ENCODE peak calls at places on chromosomes 3 and 15, in six cellular contexts. Z, R, O, W, H and F are unnamed samples.

GRCh38 chr15:99283739-99284138 is 32.5 kb downstream of the LRRC28 start:
- DNase-seq in Z (no peak), R (no peak), O (no peak), W (no peak), H (no peak), F (no peak)

GRCh38 chr3:64945171-64945684 is 257.4 kb upstream of the ADAMTS9 start:
- DNase-seq in Z (no peak), R (no peak), O (peak), W (no peak), H (no peak), F (no peak)

GRCh38 chr3:42771271-42771670 is 1.8 kb downstream of the CCDC13 start:
- DNase-seq in Z (no peak), R (no peak), O (no peak), W (no peak), H (no peak), F (no peak)

GRCh38 chr3:79081285-79081684 is 686.5 kb downstream of the ROBO1 start:
- DNase-seq in Z (no peak), R (no peak), O (no peak), W (no peak), H (no peak), F (no peak)

GRCh38 chr3:183180105-183180763 is 17.7 kb upstream of the LAMP3 start:
- DNase-seq in Z (no peak), R (no peak), O (no peak), W (peak), H (peak), F (no peak)

GRCh38 chr15:48109856-48110531 is 10.8 kb upstream of the SLC24A5 start:
- DNase-seq in Z (no peak), R (no peak), O (peak), W (no peak), H (no peak), F (no peak)

GRCh38 chr15:39657714-39658113 is 76.8 kb downstream of the THBS1 start:
- DNase-seq in Z (no peak), R (no peak), O (no peak), W (no peak), H (no peak), F (no peak)

GRCh38 chr15:66897381-66897780 is 168.0 kb upstream of the SMAD3 start:
- DNase-seq in Z (no peak), R (peak), O (no peak), W (peak), H (no peak), F (no peak)

GRCh38 chr3:126554560-126555525 is 3.9 kb downstream of the C3orf22 start:
- DNase-seq in Z (no peak), R (peak), O (peak), W (no peak), H (peak), F (no peak)

GRCh38 chr3:132038198-132038825 is 3.5 kb upstream of the CPNE4 start:
- DNase-seq in Z (no peak), R (no peak), O (no peak), W (no peak), H (no peak), F (no peak)

GRCh38 chr3:11513817-11514135 is 129.9 kb downstream of the VGLL4 start:
- DNase-seq in Z (no peak), R (no peak), O (no peak), W (no peak), H (no peak), F (no peak)
- H3K27ac ChIP-seq in Z (no peak), R (peak), O (no peak), W (no peak), H (peak), F (no peak)

DNA sequence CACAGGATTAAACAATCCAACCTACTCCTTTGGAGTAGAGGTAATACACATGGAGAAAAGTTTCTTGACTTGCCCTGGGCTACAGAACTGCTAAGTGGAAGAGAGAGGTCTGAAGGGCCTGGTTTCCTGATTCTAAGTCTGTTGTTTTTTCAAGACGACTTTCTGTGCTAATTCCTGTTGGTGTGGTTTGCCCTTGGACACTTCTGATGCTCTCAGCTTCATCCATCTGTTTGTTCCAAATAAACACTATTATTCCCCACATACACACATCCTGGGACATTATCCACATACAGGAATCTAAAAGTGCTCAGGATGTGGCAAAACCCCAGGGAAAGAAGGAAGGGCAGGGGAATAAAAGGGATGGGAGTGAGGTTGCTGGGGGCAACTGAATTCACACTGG is 393.5 kb upstream of the TBL1XR1 start:
- DNase-seq in Z (no peak), R (no peak), O (no peak), W (no peak), H (no peak), F (no peak)
- H3K27ac ChIP-seq in Z (peak), R (no peak), O (no peak), W (no peak), H (peak), F (no peak)

GRCh38 chr3:33117461-33117860 is 3.6 kb downstream of the CRTAP start:
- DNase-seq in Z (no peak), R (no peak), O (no peak), W (no peak), H (no peak), F (no peak)

GRCh38 chr3:33111581-33111980 is 2.2 kb upstream of the CRTAP start:
- DNase-seq in Z (no peak), R (no peak), O (no peak), W (no peak), H (no peak), F (no peak)

GRCh38 chr3:33114622-33115023 is 809 bp downstream of the CRTAP start:
- DNase-seq in Z (no peak), R (no peak), O (no peak), W (no peak), H (no peak), F (no peak)

GRCh38 chr3:33113772-33114621 is at the start of gene CRTAP:
- DNase-seq in Z (peak), R (peak), O (peak), W (peak), H (peak), F (peak)

GRCh38 chr3:33115024-33115768 is 1.4 kb downstream of the CRTAP start:
- DNase-seq in Z (peak), R (peak), O (no peak), W (no peak), H (peak), F (no peak)
- H3K27ac ChIP-seq in Z (peak), R (peak), O (no peak), W (peak), H (peak), F (no peak)

DNA sequence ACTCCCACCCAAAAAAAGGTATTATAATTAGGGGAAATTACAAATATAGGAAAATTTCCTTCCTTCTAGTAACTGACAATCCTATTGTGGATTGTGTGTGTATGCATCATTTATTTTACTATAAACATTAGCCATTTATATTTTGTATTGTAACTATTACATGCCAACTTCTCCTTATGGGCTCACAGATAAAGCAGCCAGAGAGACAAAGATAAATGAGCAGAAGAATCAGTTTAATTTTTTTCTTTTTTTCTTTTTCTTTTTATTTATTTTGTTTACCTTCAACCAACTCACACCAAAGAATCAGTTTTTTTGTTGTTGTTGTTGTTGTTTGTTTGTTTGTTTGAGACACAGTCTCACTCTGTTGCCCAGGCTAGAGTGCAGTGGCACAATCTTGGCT is 48.7 kb downstream of the LRRFIP2 start:
- DNase-seq in Z (no peak), R (no peak), O (no peak), W (no peak), H (no peak), F (no peak)
- H3K27ac ChIP-seq in Z (no peak), R (no peak), O (no peak), W (no peak), H (no peak), F (no peak)

GRCh38 chr3:36944641-36945270 is at the start of gene TRANK1:
- DNase-seq in Z (peak), R (peak), O (peak), W (peak), H (peak), F (peak)
- H3K27ac ChIP-seq in Z (peak), R (peak), O (no peak), W (peak), H (peak), F (peak)

DNA sequence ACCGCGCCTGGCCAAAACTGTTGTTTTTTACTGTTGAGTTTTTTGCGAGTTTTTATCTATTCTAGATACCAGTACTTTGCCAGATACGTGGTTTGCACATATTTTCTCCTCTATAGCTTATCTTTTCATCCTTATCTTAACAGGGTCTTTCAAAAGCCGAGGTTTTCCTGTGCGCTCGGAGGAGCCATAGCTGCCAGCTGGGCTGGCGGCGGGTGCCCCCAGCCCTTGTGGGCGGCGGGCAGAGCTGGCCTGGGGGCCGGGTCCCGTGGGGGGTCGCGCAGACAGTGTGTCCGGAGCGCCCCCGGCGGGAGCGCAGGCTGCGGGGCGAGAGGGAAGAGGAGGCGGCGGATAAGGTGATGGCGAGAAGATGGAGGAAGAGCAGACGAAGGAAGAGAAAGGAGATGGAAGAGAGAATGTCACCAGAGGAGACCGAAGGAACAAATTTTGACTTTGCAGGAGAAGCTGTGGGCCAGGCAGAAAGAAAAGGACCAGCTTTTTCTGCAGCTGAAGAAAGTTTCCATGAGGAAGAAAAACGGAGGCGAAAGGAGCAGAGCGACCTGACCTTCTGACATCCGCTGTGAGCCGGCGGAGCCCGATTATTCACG is 11.0 kb upstream of the EIF4A2 start:
- DNase-seq in Z (no peak), R (no peak), O (peak), W (no peak), H (no peak), F (peak)
- H3K27ac ChIP-seq in Z (peak), R (no peak), O (no peak), W (peak), H (no peak), F (peak)

GRCh38 chr3:196991581-196992460 is 23.2 kb upstream of the PIGZ start:
- DNase-seq in Z (no peak), R (peak), O (peak), W (no peak), H (no peak), F (no peak)
- H3K27ac ChIP-seq in Z (no peak), R (no peak), O (no peak), W (no peak), H (no peak), F (no peak)

GRCh38 chr15:31238906-31239305 is 87.7 kb upstream of the KLF13 start:
- DNase-seq in Z (no peak), R (no peak), O (no peak), W (no peak), H (no peak), F (no peak)

GRCh38 chr15:31241888-31242287 is 84.7 kb upstream of the KLF13 start:
- DNase-seq in Z (no peak), R (no peak), O (no peak), W (no peak), H (no peak), F (peak)

GRCh38 chr15:31238369-31238768 is 88.3 kb upstream of the KLF13 start:
- DNase-seq in Z (no peak), R (no peak), O (no peak), W (no peak), H (no peak), F (no peak)

GRCh38 chr15:31237042-31237324 is 89.7 kb upstream of the KLF13 start:
- DNase-seq in Z (no peak), R (no peak), O (no peak), W (no peak), H (no peak), F (no peak)

DNA sequence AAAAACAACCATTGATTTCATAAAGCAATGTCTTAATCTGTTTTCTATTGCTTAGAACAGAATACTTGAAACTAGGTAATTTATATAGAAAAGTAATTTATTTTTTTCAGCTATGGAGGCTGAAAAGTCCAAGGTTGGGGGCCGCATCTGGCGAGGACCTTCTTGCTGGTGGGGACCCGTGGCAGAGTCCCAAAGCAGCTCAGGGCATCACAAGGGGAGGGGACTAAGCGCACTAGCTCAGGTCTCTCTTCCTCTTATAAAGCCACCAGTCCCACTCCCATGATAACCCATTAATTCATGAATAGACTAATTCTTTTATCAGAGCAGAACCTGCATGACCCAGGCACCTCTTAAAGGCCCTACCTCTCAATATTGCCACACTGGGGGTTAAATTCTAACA is 87.2 kb upstream of the KLF13 start:
- DNase-seq in Z (no peak), R (no peak), O (no peak), W (no peak), H (no peak), F (no peak)
- H3K27ac ChIP-seq in Z (no peak), R (no peak), O (no peak), W (no peak), H (no peak), F (no peak)